ENCODE peak calls at places on chromosomes 7 and 10, in eight cellular contexts. R is GM06990, Z is hepatocyte, U is BJ, O is fibroblast of mammary gland, S is fibroblast of lung, A is stomach, I is PC-9. C is an unnamed sample.
A peak's percentile ranks its signal among the peaks of the same experiment; 100 is the strongest.

GRCh38 chr10:95440326-95440725 is 120.8 kb downstream of the SORBS1 start:
- DNase-seq in R (no peak), Z (no peak), U (no peak), O (no peak), S (no peak), A (no peak), I (no peak), C (no peak)

GRCh38 chr7:106608664-106609063 is 52.3 kb downstream of the CCDC71L start:
- DNase-seq in R (no peak), Z (peak; percentile 59), U (no peak), O (no peak), S (no peak), A (no peak), I (no peak), C (no peak)

GRCh38 chr10:62029401-62029800 is 127.9 kb downstream of the ARID5B start:
- DNase-seq in R (no peak), Z (no peak), U (no peak), O (no peak), S (no peak), A (no peak), I (no peak), C (no peak)

GRCh38 chr10:29067161-29067560 is 221.7 kb upstream of the LYZL1 start:
- DNase-seq in R (no peak), Z (no peak), U (no peak), O (no peak), S (no peak), A (no peak), I (peak; percentile 59), C (no peak)

GRCh38 chr7:151614019-151614418 is 94.3 kb upstream of the RHEB start:
- DNase-seq in R (no peak), Z (no peak), U (no peak), O (no peak), S (no peak), A (no peak), I (no peak), C (no peak)

GRCh38 chr7:25847331-25848070 is 304.5 kb upstream of the NFE2L3 start:
- DNase-seq in R (no peak), Z (no peak), U (no peak), O (peak; percentile 63), S (peak; percentile 60), A (no peak), I (peak; percentile 88), C (no peak)

GRCh38 chr10:49359349-49360231 is 36.3 kb downstream of the DRGX start:
- DNase-seq in R (no peak), Z (no peak), U (no peak), O (peak; percentile 22), S (peak; percentile 2), A (no peak), I (no peak), C (no peak)

GRCh38 chr7:33761440-33762080 is 143.8 kb upstream of the BMPER start:
- DNase-seq in R (no peak), Z (no peak), U (no peak), O (peak; percentile 68), S (no peak), A (no peak), I (no peak), C (no peak)

GRCh38 chr10:5975641-5976473 is 1.5 kb downstream of the IL15RA start:
- DNase-seq in R (peak; percentile 78), Z (no peak), U (no peak), O (peak; percentile 51), S (peak; percentile 53), A (peak; percentile 49), I (no peak), C (no peak)

GRCh38 chr7:110677405-110677804 is 413.5 kb upstream of the LRRN3 start:
- DNase-seq in R (no peak), Z (peak; percentile 56), U (no peak), O (no peak), S (no peak), A (no peak), I (no peak), C (peak; percentile 97)

GRCh38 chr7:28847176-28847575 is 111.0 kb downstream of the TRIL start:
- DNase-seq in R (no peak), Z (no peak), U (no peak), O (no peak), S (no peak), A (no peak), I (no peak), C (no peak)

GRCh38 chr7:113015038-113015645 is 71.5 kb downstream of the GPR85 start:
- DNase-seq in R (no peak), Z (peak; percentile 46), U (no peak), O (peak; percentile 61), S (peak; percentile 70), A (no peak), I (no peak), C (peak; percentile 27)

GRCh38 chr7:7519528-7519927 is 16.1 kb downstream of the COL28A1 start:
- DNase-seq in R (no peak), Z (no peak), U (no peak), O (no peak), S (no peak), A (no peak), I (no peak), C (no peak)

GRCh38 chr10:77807706-77808105 is 118.8 kb downstream of the DLG5 start:
- DNase-seq in R (no peak), Z (no peak), U (no peak), O (no peak), S (no peak), A (no peak), I (no peak), C (no peak)

GRCh38 chr10:114115661-114116060 is 58.3 kb downstream of the CCDC186 start:
- DNase-seq in R (no peak), Z (no peak), U (no peak), O (no peak), S (no peak), A (no peak), I (no peak), C (no peak)

GRCh38 chr10:126349676-126350075 is 38.6 kb downstream of the ADAM12 start:
- DNase-seq in R (no peak), Z (no peak), U (no peak), O (no peak), S (no peak), A (no peak), I (no peak), C (no peak)

GRCh38 chr7:131431289-131431688 is 103.6 kb downstream of the MKLN1 start:
- DNase-seq in R (no peak), Z (peak; percentile 3), U (no peak), O (peak; percentile 76), S (peak; percentile 51), A (peak; percentile 55), I (no peak), C (peak; percentile 86)

GRCh38 chr10:128045833-128046120 is 80.4 kb downstream of the MKI67 start:
- DNase-seq in R (no peak), Z (no peak), U (no peak), O (no peak), S (no peak), A (no peak), I (no peak), C (no peak)

GRCh38 chr10:128046934-128047251 is 79.3 kb downstream of the MKI67 start:
- DNase-seq in R (no peak), Z (no peak), U (no peak), O (no peak), S (no peak), A (no peak), I (no peak), C (no peak)

GRCh38 chr10:128046156-128046933 is 79.9 kb downstream of the MKI67 start:
- DNase-seq in R (no peak), Z (no peak), U (no peak), O (no peak), S (no peak), A (no peak), I (no peak), C (no peak)

GRCh38 chr10:128047991-128048826 is 78.0 kb downstream of the MKI67 start:
- DNase-seq in R (peak; percentile 30), Z (peak; percentile 39), U (no peak), O (peak; percentile 53), S (peak; percentile 69), A (no peak), I (no peak), C (no peak)

DNA sequence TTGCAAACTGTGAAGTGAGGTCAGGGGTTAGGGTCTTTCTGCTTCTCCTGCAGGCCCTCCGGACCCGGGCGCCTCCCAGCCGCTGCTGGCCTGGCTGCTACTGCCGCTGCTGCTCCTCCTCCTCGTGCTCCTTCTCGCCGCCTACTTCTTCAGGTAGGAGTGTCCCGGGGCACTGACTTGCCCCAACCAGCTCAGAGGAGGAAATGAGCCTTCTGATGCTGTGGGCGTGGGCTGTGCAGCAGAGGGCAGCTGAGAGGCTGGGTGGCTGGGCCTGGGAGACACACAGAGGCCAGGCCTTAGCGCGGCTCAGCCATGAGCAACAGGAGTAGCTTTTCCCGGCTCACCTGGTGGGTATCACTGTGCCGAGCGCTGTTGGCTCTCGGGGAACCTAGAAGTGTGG is 78.9 kb downstream of the MKI67 start:
- DNase-seq in R (peak; percentile 70), Z (peak; percentile 85), U (no peak), O (no peak), S (no peak), A (peak; percentile 90), I (peak; percentile 69), C (peak; percentile 77)
- H3K4me3 ChIP-seq in R (peak overlapping the region; percentile 61), Z (no peak overlapping the region), U (no peak overlapping the region), O (no peak overlapping the region), S (no peak overlapping the region), A (peak overlapping the region; percentile 4), I (no peak overlapping the region), C (peak overlapping the region; percentile 43)

GRCh38 chr10:22335204-22335956 is 9.9 kb upstream of the SPAG6 start:
- DNase-seq in R (peak; percentile 69), Z (peak; percentile 72), U (no peak), O (peak; percentile 71), S (peak; percentile 62), A (peak; percentile 53), I (no peak), C (no peak)
- TF ChIP-seq CTCF in R (no peak), Z (no peak), U (peak; percentile 18), O (no peak), S (no peak), A (peak; percentile 16), I (no peak), C (no peak)

GRCh38 chr7:82210422-82211184 is 233.0 kb downstream of the CACNA2D1 start:
- DNase-seq in R (no peak), Z (no peak), U (no peak), O (peak; percentile 46), S (peak; percentile 3), A (no peak), I (no peak), C (no peak)
- H3K4me3 ChIP-seq in R (no peak overlapping the region), Z (no peak overlapping the region), U (no peak overlapping the region), O (no peak overlapping the region), S (no peak overlapping the region), A (no peak overlapping the region), I (no peak overlapping the region), C (no peak overlapping the region)

GRCh38 chr7:50591480-50592438 is 26.6 kb upstream of the DDC start:
- DNase-seq in R (no peak), Z (peak; percentile 30), U (no peak), O (no peak), S (no peak), A (no peak), I (no peak), C (no peak)
- TF ChIP-seq CTCF in R (no peak), Z (no peak), U (no peak), O (no peak), S (no peak), A (no peak), I (no peak), C (no peak)

GRCh38 chr7:135597926-135598305 is 40.2 kb downstream of the NUP205 start:
- DNase-seq in R (no peak), Z (no peak), U (no peak), O (peak; percentile 16), S (no peak), A (no peak), I (no peak), C (no peak)
- H3K4me3 ChIP-seq in R (no peak overlapping the region), Z (no peak overlapping the region), U (no peak overlapping the region), O (no peak overlapping the region), S (no peak overlapping the region), A (no peak overlapping the region), I (no peak overlapping the region), C (no peak overlapping the region)

GRCh38 chr10:605632-606325 is 83.7 kb downstream of the DIP2C start:
- DNase-seq in R (no peak), Z (no peak), U (no peak), O (no peak), S (no peak), A (no peak), I (no peak), C (no peak)
- TF ChIP-seq CTCF in R (no peak), Z (no peak), U (no peak), O (no peak), S (no peak), A (no peak), I (no peak), C (no peak)

C was measured in LNCaP clone FGC.